ENCODE peak calls at places on chromosomes 16 and 17, in four cellular contexts. One of them, this sample, is unnamed.

GRCh38 chr17:67285360-67285759 is 40.4 kb upstream of the HELZ start:
- DNase-seq in GM23248: no peak
- DNase-seq in HCT116: no peak
- DNase-seq in MM.1S: no peak
- DNase-seq in this sample: peak; percentile 68

GRCh38 chr17:31533546-31534155 is 142.2 kb downstream of the RAB11FIP4 start:
- DNase-seq in GM23248: peak; percentile 94
- DNase-seq in HCT116: peak; percentile 38
- DNase-seq in MM.1S: no peak
- DNase-seq in this sample: no peak

GRCh38 chr16:15880434-15880833 is 8.0 kb downstream of the CEP20 start:
- DNase-seq in GM23248: no peak
- DNase-seq in HCT116: no peak
- DNase-seq in MM.1S: no peak
- DNase-seq in this sample: no peak

GRCh38 chr17:64683791-64684190 is 21.7 kb upstream of the SMURF2 start:
- DNase-seq in GM23248: peak; percentile 46
- DNase-seq in HCT116: no peak
- DNase-seq in MM.1S: no peak
- DNase-seq in this sample: no peak

GRCh38 chr16:76913046-76913445 is 277.9 kb upstream of the MON1B start:
- DNase-seq in GM23248: peak; percentile 3
- DNase-seq in HCT116: no peak
- DNase-seq in MM.1S: no peak
- DNase-seq in this sample: no peak

GRCh38 chr16:74623214-74623842 is 16.4 kb upstream of the GLG1 start:
- DNase-seq in GM23248: peak; percentile 68
- DNase-seq in HCT116: no peak
- DNase-seq in MM.1S: peak; percentile 18
- DNase-seq in this sample: no peak

GRCh38 chr16:22413819-22414218 is 39.4 kb upstream of the CDR2 start:
- DNase-seq in GM23248: no peak
- DNase-seq in HCT116: no peak
- DNase-seq in MM.1S: no peak
- DNase-seq in this sample: no peak

GRCh38 chr17:74123350-74123749 is 80.1 kb upstream of the RPL38 start:
- DNase-seq in GM23248: peak; percentile 54
- DNase-seq in HCT116: no peak
- DNase-seq in MM.1S: no peak
- DNase-seq in this sample: no peak

GRCh38 chr16:54582631-54583250 is 296.2 kb upstream of the IRX3 start:
- DNase-seq in GM23248: no peak
- DNase-seq in HCT116: no peak
- DNase-seq in MM.1S: no peak
- DNase-seq in this sample: no peak

GRCh38 chr17:75639771-75640555 is 6.7 kb downstream of the SMIM5 start:
- DNase-seq in GM23248: no peak
- DNase-seq in HCT116: no peak
- DNase-seq in MM.1S: no peak
- DNase-seq in this sample: peak; percentile 83

GRCh38 chr16:55297062-55297909 is 26.7 kb upstream of the IRX6 start:
- DNase-seq in GM23248: no peak
- DNase-seq in HCT116: no peak
- DNase-seq in MM.1S: no peak
- DNase-seq in this sample: peak; percentile 86

GRCh38 chr16:57277586-57277985 is 6.9 kb downstream of the PLLP start:
- DNase-seq in GM23248: peak; percentile 66
- DNase-seq in HCT116: peak; percentile 28
- DNase-seq in MM.1S: peak; percentile 55
- DNase-seq in this sample: peak; percentile 97

GRCh38 chr16:17452931-17453330 is 17.8 kb downstream of the XYLT1 start:
- DNase-seq in GM23248: peak; percentile 55
- DNase-seq in HCT116: no peak
- DNase-seq in MM.1S: no peak
- DNase-seq in this sample: no peak

GRCh38 chr16:58366247-58367031 is 25.8 kb upstream of the GINS3 start:
- DNase-seq in GM23248: peak; percentile 60
- DNase-seq in HCT116: no peak
- DNase-seq in MM.1S: no peak
- DNase-seq in this sample: peak; percentile 7

GRCh38 chr16:30382398-30383015 is at the start of gene SEPTIN1:
- DNase-seq in GM23248: no peak
- DNase-seq in HCT116: no peak
- DNase-seq in MM.1S: peak; percentile 76
- DNase-seq in this sample: no peak

GRCh38 chr17:81342062-81342699 is 47.1 kb upstream of the SLC38A10 start:
- DNase-seq in GM23248: peak; percentile 32
- DNase-seq in HCT116: no peak
- DNase-seq in MM.1S: no peak
- DNase-seq in this sample: no peak

GRCh38 chr17:81340606-81341346 is 45.7 kb upstream of the SLC38A10 start:
- DNase-seq in GM23248: peak; percentile 29
- DNase-seq in HCT116: no peak
- DNase-seq in MM.1S: no peak
- DNase-seq in this sample: no peak

GRCh38 chr17:81341347-81342061 is 46.4 kb upstream of the SLC38A10 start:
- DNase-seq in GM23248: peak; percentile 45
- DNase-seq in HCT116: no peak
- DNase-seq in MM.1S: no peak
- DNase-seq in this sample: no peak

GRCh38 chr17:81345211-81346089 is 49.8 kb upstream of the BAHCC1 start:
- DNase-seq in GM23248: peak; percentile 98
- DNase-seq in HCT116: no peak
- DNase-seq in MM.1S: peak; percentile 49
- DNase-seq in this sample: peak; percentile 73

DNA sequence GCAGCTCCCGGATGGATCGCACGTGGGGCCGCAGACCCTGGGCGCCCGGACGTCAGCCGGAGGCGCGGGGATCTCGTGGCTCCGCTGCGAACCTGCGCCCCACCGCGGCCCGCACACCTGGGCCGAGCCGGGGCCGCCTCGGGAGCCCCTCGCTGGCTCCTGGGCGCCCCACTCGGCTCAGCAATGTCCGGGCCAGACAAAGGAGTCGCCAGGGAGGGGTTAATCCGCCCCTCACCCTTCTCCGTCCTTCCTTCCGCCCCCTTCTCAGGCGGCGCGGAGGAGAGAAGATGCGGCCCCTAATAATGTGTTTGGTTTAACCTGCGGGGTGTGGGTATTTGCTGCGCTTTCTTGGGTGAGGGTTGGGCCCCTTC is 47.6 kb upstream of the SLC38A10 start:
- DNase-seq in GM23248: peak; percentile 55
- DNase-seq in HCT116: no peak
- DNase-seq in MM.1S: no peak
- DNase-seq in this sample: no peak
- H2AFZ ChIP-seq in GM23248: peak overlapping the region; percentile 29
- H2AFZ ChIP-seq in HCT116: no peak overlapping the region
- H2AFZ ChIP-seq in MM.1S: no peak overlapping the region
- H2AFZ ChIP-seq in this sample: no peak overlapping the region

GRCh38 chr16:1069154-1069553 is 3.4 kb upstream of the SSTR5 start:
- DNase-seq in GM23248: no peak
- DNase-seq in HCT116: no peak
- DNase-seq in MM.1S: no peak
- DNase-seq in this sample: no peak
- H3K27me3 ChIP-seq in GM23248: peaks cover 36% of the 10 kb centered on the region
- H3K27me3 ChIP-seq in HCT116: no peaks in the 10 kb centered on the region
- H3K27me3 ChIP-seq in MM.1S: peaks cover 62% of the 10 kb centered on the region
- H3K27me3 ChIP-seq in this sample: peaks cover 31% of the 10 kb centered on the region

GRCh38 chr17:21291862-21292261 is 7.4 kb downstream of the MAP2K3 start:
- DNase-seq in GM23248: no peak
- DNase-seq in HCT116: no peak
- DNase-seq in MM.1S: no peak
- DNase-seq in this sample: no peak

GRCh38 chr17:21295036-21295952 is 10.8 kb downstream of the MAP2K3 start:
- DNase-seq in GM23248: peak; percentile 50
- DNase-seq in HCT116: no peak
- DNase-seq in MM.1S: no peak
- DNase-seq in this sample: peak; percentile 57

GRCh38 chr17:21294321-21295035 is 10.0 kb downstream of the MAP2K3 start:
- DNase-seq in GM23248: no peak
- DNase-seq in HCT116: no peak
- DNase-seq in MM.1S: no peak
- DNase-seq in this sample: no peak

GRCh38 chr17:21292867-21293845 is 8.6 kb downstream of the MAP2K3 start:
- DNase-seq in GM23248: no peak
- DNase-seq in HCT116: no peak
- DNase-seq in MM.1S: no peak
- DNase-seq in this sample: no peak

DNA sequence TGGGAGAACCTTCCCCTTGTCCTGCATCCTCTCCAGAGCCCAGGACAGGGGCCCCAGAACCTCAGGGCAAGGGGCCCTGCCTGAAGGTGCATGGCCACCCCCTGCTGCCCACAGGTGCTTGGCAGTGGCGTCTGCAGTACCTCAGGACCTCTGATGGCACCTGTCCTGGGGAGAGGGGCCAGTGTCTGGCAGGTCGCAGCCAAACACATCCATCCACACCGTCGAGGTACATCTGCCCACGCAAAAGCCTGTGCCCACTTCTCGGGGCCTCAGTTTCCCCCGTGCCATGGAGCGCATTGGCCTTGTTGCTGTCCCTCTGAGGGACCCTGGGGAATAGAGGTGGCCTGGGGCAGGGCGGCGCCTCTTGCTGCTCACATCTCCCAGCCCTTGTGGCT is 9.3 kb downstream of the MAP2K3 start:
- DNase-seq in GM23248: no peak
- DNase-seq in HCT116: no peak
- DNase-seq in MM.1S: no peak
- DNase-seq in this sample: no peak
- H3K27ac ChIP-seq in GM23248: no peak overlapping the region
- H3K27ac ChIP-seq in HCT116: no peak overlapping the region
- H3K27ac ChIP-seq in MM.1S: no peak overlapping the region
- H3K27ac ChIP-seq in this sample: no peak overlapping the region

DNA sequence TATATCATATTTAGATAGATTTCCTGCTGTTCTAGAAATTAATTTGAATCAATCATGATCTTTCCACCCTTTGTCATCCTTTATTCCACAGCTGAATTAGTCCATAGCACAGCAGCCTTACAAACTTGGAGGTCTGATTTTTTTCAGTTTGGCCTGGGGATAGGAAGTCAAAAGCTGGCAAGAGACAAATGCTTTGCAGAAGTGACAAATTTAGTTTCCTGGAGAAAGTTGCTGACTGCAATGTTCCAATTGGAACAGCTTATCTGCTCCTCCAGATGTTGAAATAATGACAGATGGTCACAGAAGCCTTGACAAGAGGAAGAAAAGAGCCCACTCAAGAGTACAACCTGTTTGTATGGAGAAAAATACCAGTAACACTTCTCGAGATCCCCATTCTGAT is 1276.1 kb upstream of the CDH8 start:
- DNase-seq in GM23248: no peak
- DNase-seq in HCT116: no peak
- DNase-seq in MM.1S: no peak
- DNase-seq in this sample: no peak
- H2AFZ ChIP-seq in GM23248: no peak overlapping the region
- H2AFZ ChIP-seq in HCT116: no peak overlapping the region
- H2AFZ ChIP-seq in MM.1S: no peak overlapping the region
- H2AFZ ChIP-seq in this sample: no peak overlapping the region

DNA sequence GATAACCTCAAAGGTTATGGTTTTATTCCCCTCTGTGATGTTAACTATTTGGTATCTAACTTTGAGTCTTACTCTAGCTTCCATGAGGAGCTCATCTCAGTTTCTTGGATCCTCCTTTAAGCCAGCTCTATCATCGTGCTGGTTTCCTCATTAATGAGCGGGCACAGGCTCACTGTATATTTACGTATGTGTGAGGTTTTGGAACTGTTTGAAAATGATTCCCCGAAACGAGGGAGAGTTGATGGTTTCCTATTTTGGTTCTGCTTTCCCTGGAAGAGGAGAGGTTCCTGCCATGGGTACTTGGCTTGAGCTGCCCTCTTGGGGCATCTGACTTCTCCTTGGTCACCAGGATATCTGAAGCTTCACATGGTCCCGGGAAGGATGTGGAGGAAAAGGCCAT is 32.7 kb upstream of the PIK3R6 start:
- DNase-seq in GM23248: no peak
- DNase-seq in HCT116: no peak
- DNase-seq in MM.1S: no peak
- DNase-seq in this sample: no peak
- H3K27me3 ChIP-seq in GM23248: peaks cover 4% of the 10 kb centered on the region
- H3K27me3 ChIP-seq in HCT116: peaks cover 3% of the 10 kb centered on the region
- H3K27me3 ChIP-seq in MM.1S: no peaks in the 10 kb centered on the region
- H3K27me3 ChIP-seq in this sample: peaks cover 48% of the 10 kb centered on the region

GRCh38 chr17:35537569-35538209 is at the start of gene SLFN12L:
- DNase-seq in GM23248: no peak
- DNase-seq in HCT116: no peak
- DNase-seq in MM.1S: peak; percentile 65
- DNase-seq in this sample: no peak

GRCh38 chr17:35531170-35531569 is 6.3 kb downstream of the SLFN12L start:
- DNase-seq in GM23248: no peak
- DNase-seq in HCT116: no peak
- DNase-seq in MM.1S: no peak
- DNase-seq in this sample: no peak

GRCh38 chr17:35529868-35530267 is 7.6 kb downstream of the SLFN12L start:
- DNase-seq in GM23248: no peak
- DNase-seq in HCT116: no peak
- DNase-seq in MM.1S: no peak
- DNase-seq in this sample: no peak

GRCh38 chr17:35536664-35537160 is 766 bp downstream of the SLFN12L start:
- DNase-seq in GM23248: no peak
- DNase-seq in HCT116: no peak
- DNase-seq in MM.1S: no peak
- DNase-seq in this sample: no peak

DNA sequence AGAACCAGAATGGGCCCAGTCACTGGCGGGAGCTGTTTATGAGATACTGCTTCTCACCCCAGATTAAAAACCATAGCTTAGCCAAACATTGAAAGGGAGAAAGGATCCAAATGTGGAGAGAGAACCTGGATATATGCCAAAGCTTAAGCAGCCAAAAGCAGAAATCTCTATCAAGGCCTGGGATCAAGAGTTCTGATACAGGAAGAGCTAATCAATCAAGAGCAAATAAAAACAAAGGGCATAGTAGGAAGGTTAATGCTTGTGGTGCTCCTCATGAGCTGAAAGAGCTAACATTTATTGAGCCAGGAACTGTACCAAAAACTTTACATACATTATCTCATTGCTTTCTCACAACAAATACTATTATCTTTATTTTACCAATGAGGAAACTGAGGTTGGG is 2.8 kb downstream of the SLFN12L start:
- DNase-seq in GM23248: no peak
- DNase-seq in HCT116: no peak
- DNase-seq in MM.1S: no peak
- DNase-seq in this sample: no peak
- H3K27ac ChIP-seq in GM23248: no peak overlapping the region
- H3K27ac ChIP-seq in HCT116: no peak overlapping the region
- H3K27ac ChIP-seq in MM.1S: no peak overlapping the region
- H3K27ac ChIP-seq in this sample: no peak overlapping the region

GRCh38 chr17:5581655-5582054 is 2.7 kb downstream of the NLRP1 start:
- DNase-seq in GM23248: no peak
- DNase-seq in HCT116: no peak
- DNase-seq in MM.1S: no peak
- DNase-seq in this sample: no peak

GRCh38 chr17:5582177-5582885 is 2.0 kb downstream of the NLRP1 start:
- DNase-seq in GM23248: peak; percentile 37
- DNase-seq in HCT116: no peak
- DNase-seq in MM.1S: no peak
- DNase-seq in this sample: no peak

GRCh38 chr17:5584971-5585794 is 874 bp upstream of the NLRP1 start:
- DNase-seq in GM23248: peak; percentile 93
- DNase-seq in HCT116: no peak
- DNase-seq in MM.1S: no peak
- DNase-seq in this sample: no peak

GRCh38 chr17:5584383-5584951 is at the start of gene NLRP1:
- DNase-seq in GM23248: peak; percentile 98
- DNase-seq in HCT116: peak; percentile 71
- DNase-seq in MM.1S: peak; percentile 99
- DNase-seq in this sample: no peak

GRCh38 chr17:5583426-5584382 is 605 bp downstream of the NLRP1 start:
- DNase-seq in GM23248: peak; percentile 76
- DNase-seq in HCT116: no peak
- DNase-seq in MM.1S: peak; percentile 23
- DNase-seq in this sample: no peak
- H2AFZ ChIP-seq in GM23248: peak overlapping the region; percentile 68
- H2AFZ ChIP-seq in HCT116: no peak overlapping the region
- H2AFZ ChIP-seq in MM.1S: peak overlapping the region; percentile 46
- H2AFZ ChIP-seq in this sample: no peak overlapping the region